ENCODE peak calls at places on chromosome 6, in six cellular contexts. U is AG08396; A is pulmonary artery endothelial cell; Q is Peyer's patch; N is activated CD4-positive, alpha-beta T cell treated with anti-CD3 and anti-CD28 coated beads for 36 hours; X is GM06990. V is an unnamed sample.

GRCh38 chr6:149317656-149318571 is at the start of gene TAB2:
- DNase-seq in U (no peak), N (peak), A (no peak), Q (peak), X (peak), V (no peak)

GRCh38 chr6:35206346-35206745 is 7.4 kb upstream of the SCUBE3 start:
- DNase-seq in N (no peak), X (no peak), U (no peak), Q (no peak), A (no peak), V (no peak)

GRCh38 chr6:169222126-169222525 is 31.5 kb downstream of the THBS2 start:
- DNase-seq in U (no peak), A (no peak), Q (peak), N (no peak), X (no peak), V (no peak)

GRCh38 chr6:33991610-33992009 is 154.3 kb downstream of the GRM4 start:
- DNase-seq in U (no peak), A (no peak), X (no peak), N (no peak), Q (no peak), V (no peak)

GRCh38 chr6:75791881-75792280 is 42.8 kb downstream of the MYO6 start:
- DNase-seq in N (no peak), Q (no peak), U (no peak), A (peak), X (no peak), V (no peak)

GRCh38 chr6:7377961-7378360 is 11.6 kb downstream of the CAGE1 start:
- DNase-seq in A (no peak), N (no peak), U (no peak), X (no peak), Q (no peak), V (no peak)

GRCh38 chr6:123380257-123380656 is 256.5 kb downstream of the TRDN start:
- DNase-seq in X (no peak), U (no peak), N (no peak), A (no peak), Q (no peak), V (no peak)

GRCh38 chr6:45965787-45966186 is 49.9 kb downstream of the CLIC5 start:
- DNase-seq in A (no peak), U (peak), Q (no peak), N (no peak), X (no peak), V (no peak)

GRCh38 chr6:33320315-33321181 is 3.0 kb upstream of the ZBTB22 start:
- DNase-seq in N (no peak), X (no peak), Q (no peak), U (peak), A (no peak), V (no peak)

GRCh38 chr6:31580807-31581437 is 1.3 kb downstream of the LTB start:
- DNase-seq in N (peak), U (peak), A (peak), Q (peak), X (peak), V (no peak)

V was measured in smooth muscle cell of the brain vasculature.